ENCODE peak calls at places on chromosomes 1 and 21, in four cellular contexts. H, J, D and Z are unnamed samples.

GRCh38 chr1:13469343-13469742 is 44.5 kb downstream of the LRRC38 start:
- DNase-seq in H (peak), J (no peak), D (peak), Z (peak)

GRCh38 chr1:203274603-203275381 is 30.5 kb upstream of the BTG2 start:
- DNase-seq in H (no peak), J (no peak), D (no peak), Z (no peak)

GRCh38 chr1:228902781-228903572 is 167.7 kb downstream of the RHOU start:
- DNase-seq in H (peak), J (peak), D (no peak), Z (no peak)

GRCh38 chr1:108708726-108709660 is 3.7 kb upstream of the FNDC7 start:
- DNase-seq in H (peak), J (no peak), D (no peak), Z (peak)

GRCh38 chr1:61244114-61244513 is 161.8 kb downstream of the NFIA start:
- DNase-seq in H (peak), J (no peak), D (no peak), Z (no peak)

GRCh38 chr21:26070822-26071425 is 99.6 kb downstream of the APP start:
- DNase-seq in H (peak), J (peak), D (no peak), Z (peak)

GRCh38 chr1:115524211-115524610 is 117.6 kb upstream of the VANGL1 start:
- DNase-seq in H (no peak), J (no peak), D (no peak), Z (no peak)

GRCh38 chr1:32494196-32494595 is 29.3 kb downstream of the ZBTB8B start:
- DNase-seq in H (peak), J (no peak), D (no peak), Z (no peak)

GRCh38 chr1:24572301-24572700 is 16.4 kb downstream of the NCMAP start:
- DNase-seq in H (no peak), J (no peak), D (no peak), Z (no peak)
- TF ChIP-seq CTCF in H (no peak), J (no peak), D (no peak), Z (no peak)

GRCh38 chr1:49036700-49037099 is 260.0 kb upstream of the BEND5 start:
- DNase-seq in H (no peak), J (no peak), D (no peak), Z (no peak)
- TF ChIP-seq CTCF in H (no peak), J (no peak), D (no peak), Z (no peak)

GRCh38 chr21:39720126-39720778 is 24.7 kb upstream of the IGSF5 start:
- DNase-seq in H (no peak), J (no peak), D (no peak), Z (no peak)
- TF ChIP-seq CTCF in H (no peak), J (no peak), D (peak), Z (no peak)

GRCh38 chr1:89820423-89821321 is at the start of gene LRRC8D:
- DNase-seq in H (peak), J (peak), D (peak), Z (peak)
- TF ChIP-seq CTCF in H (no peak), J (no peak), D (no peak), Z (no peak)

DNA sequence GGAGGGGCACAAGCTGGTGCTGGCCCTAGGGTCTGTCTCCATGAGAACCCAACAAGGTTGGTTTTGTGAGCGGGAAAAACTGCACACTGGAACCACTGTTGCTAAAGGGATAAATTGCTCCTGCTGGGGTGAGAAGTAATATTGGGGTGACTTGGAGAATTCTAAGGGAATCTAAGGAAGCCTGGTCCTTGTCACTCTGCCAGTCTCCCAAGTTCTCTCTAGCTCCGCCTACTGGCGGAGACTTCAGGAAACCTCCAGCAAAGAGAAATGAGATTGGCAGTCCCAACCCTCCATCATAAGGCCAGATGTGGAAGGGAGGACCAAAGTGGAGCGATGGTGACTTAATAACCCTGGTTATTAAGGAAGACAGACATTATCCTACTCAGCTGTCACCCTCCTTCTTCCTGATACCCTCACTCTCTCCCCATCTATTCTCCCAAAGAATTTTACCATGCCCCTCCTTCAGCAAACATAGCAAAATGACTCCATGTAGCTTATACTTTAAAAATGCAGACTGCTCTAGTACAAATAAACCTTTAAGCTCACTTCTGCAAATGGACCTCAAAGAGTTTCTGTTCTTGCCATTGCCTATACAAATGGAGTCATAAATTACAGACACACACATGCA is 2.7 kb downstream of the LCE1F start:
- DNase-seq in H (no peak), J (no peak), D (peak), Z (peak)
- TF ChIP-seq CTCF in H (no peak), J (no peak), D (peak), Z (peak)

GRCh38 chr1:157862114-157863070 is 20.8 kb upstream of the CD5L start:
- DNase-seq in H (no peak), J (no peak), D (peak), Z (no peak)
- TF ChIP-seq CTCF in H (no peak), J (no peak), D (no peak), Z (no peak)